ENCODE peak calls at places on chromosomes 12 and 14, in five cellular contexts. P, L, U, W and V are unnamed samples.

GRCh38 chr14:100059433-100059781 is 5.8 kb upstream of the EVL start:
- DNase-seq in U (no peak), L (no peak), P (no peak), W (no peak), V (no peak)

GRCh38 chr12:42468341-42468821 is 121.2 kb downstream of the PRICKLE1 start:
- DNase-seq in L (no peak), W (no peak), P (peak), U (no peak), V (peak)

GRCh38 chr14:95252219-95252618 is 67.5 kb downstream of the CLMN start:
- DNase-seq in W (no peak), L (no peak), U (no peak), P (no peak), V (no peak)

GRCh38 chr14:105889666-105890473 is 363.5 kb downstream of the TMEM121 start:
- DNase-seq in U (no peak), L (no peak), W (no peak), P (no peak), V (no peak)

GRCh38 chr12:21354641-21355040 is 18.1 kb upstream of the IAPP start:
- DNase-seq in P (no peak), L (no peak), W (no peak), U (no peak), V (no peak)

GRCh38 chr12:23847857-23848256 is 101.6 kb downstream of the SOX5 start:
- DNase-seq in W (no peak), L (no peak), U (no peak), P (no peak), V (no peak)

GRCh38 chr12:52066346-52067080 is 3.3 kb upstream of the ATG101 start:
- DNase-seq in W (no peak), U (no peak), P (no peak), L (no peak), V (no peak)

GRCh38 chr14:103391048-103391447 is 5.8 kb downstream of the MARK3 start:
- DNase-seq in P (peak), L (peak), U (peak), W (no peak), V (peak)

GRCh38 chr12:94282675-94283074 is 134.3 kb downstream of the PLXNC1 start:
- DNase-seq in L (peak), W (no peak), U (no peak), P (no peak), V (no peak)

GRCh38 chr12:112792306-112792705 is 758 bp downstream of the RPH3A start:
- DNase-seq in P (no peak), W (no peak), U (no peak), L (no peak), V (no peak)

GRCh38 chr12:20109667-20110066 is 258.7 kb upstream of the PDE3A start:
- DNase-seq in W (no peak), P (no peak), L (no peak), U (no peak), V (no peak)

GRCh38 chr12:57069522-57069921 is 9.1 kb downstream of the NEMP1 start:
- DNase-seq in U (peak), L (peak), P (peak), W (peak), V (peak)

GRCh38 chr12:124564232-124564958 is 3.0 kb downstream of the NCOR2 start:
- DNase-seq in P (no peak), W (no peak), L (no peak), U (no peak), V (no peak)

GRCh38 chr12:89064151-89064550 is 288.1 kb downstream of the DUSP6 start:
- DNase-seq in U (no peak), W (no peak), P (no peak), L (no peak), V (no peak)

GRCh38 chr14:22333408-22334274 is 255.4 kb downstream of the DAD1 start:
- DNase-seq in L (no peak), U (peak), P (no peak), W (peak), V (peak)

GRCh38 chr14:104723651-104724406 is at the start of gene ADSS1:
- DNase-seq in P (peak), L (peak), W (peak), U (no peak), V (no peak)

GRCh38 chr12:125014526-125014925 is 21.1 kb downstream of the BRI3BP start:
- DNase-seq in L (no peak), W (no peak), U (no peak), P (no peak), V (no peak)